ENCODE peak calls at places on chromosomes 3 and 15, in seven cellular contexts. One of them, this sample, is unnamed.

GRCh38 chr3:185071401-185071800 is 81.5 kb downstream of the C3orf70 start:
- DNase-seq in HFF-Myc: no peak
- DNase-seq in GM12865: no peak
- DNase-seq in endodermal cell: no peak
- DNase-seq in Calu3: no peak
- DNase-seq in activated CD8-positive, alpha-beta T cell treated with anti-CD3 and anti-CD28 coated beads for 36 hours: no peak
- DNase-seq in choroid plexus epithelial cell: no peak
- DNase-seq in this sample: no peak

GRCh38 chr15:58873267-58873666 is 60.2 kb downstream of the SLTM start:
- DNase-seq in endodermal cell: no peak
- DNase-seq in activated CD8-positive, alpha-beta T cell treated with anti-CD3 and anti-CD28 coated beads for 36 hours: no peak
- DNase-seq in HFF-Myc: no peak
- DNase-seq in choroid plexus epithelial cell: peak
- DNase-seq in Calu3: no peak
- DNase-seq in GM12865: no peak
- DNase-seq in this sample: no peak

GRCh38 chr3:171688593-171688992 is 121.7 kb downstream of the PLD1 start:
- DNase-seq in choroid plexus epithelial cell: no peak
- DNase-seq in endodermal cell: no peak
- DNase-seq in Calu3: no peak
- DNase-seq in activated CD8-positive, alpha-beta T cell treated with anti-CD3 and anti-CD28 coated beads for 36 hours: no peak
- DNase-seq in GM12865: no peak
- DNase-seq in HFF-Myc: no peak
- DNase-seq in this sample: no peak

GRCh38 chr3:25428003-25428861 is at the start of gene RARB:
- DNase-seq in HFF-Myc: peak
- DNase-seq in GM12865: peak
- DNase-seq in endodermal cell: peak
- DNase-seq in activated CD8-positive, alpha-beta T cell treated with anti-CD3 and anti-CD28 coated beads for 36 hours: peak
- DNase-seq in Calu3: peak
- DNase-seq in choroid plexus epithelial cell: peak
- DNase-seq in this sample: no peak

GRCh38 chr3:27279153-27279552 is 90.0 kb downstream of the NEK10 start:
- DNase-seq in choroid plexus epithelial cell: peak
- DNase-seq in GM12865: no peak
- DNase-seq in HFF-Myc: no peak
- DNase-seq in activated CD8-positive, alpha-beta T cell treated with anti-CD3 and anti-CD28 coated beads for 36 hours: no peak
- DNase-seq in Calu3: no peak
- DNase-seq in endodermal cell: peak
- DNase-seq in this sample: no peak

GRCh38 chr3:21154911-21155310 is 596.1 kb downstream of the ZNF385D start:
- DNase-seq in GM12865: no peak
- DNase-seq in endodermal cell: no peak
- DNase-seq in activated CD8-positive, alpha-beta T cell treated with anti-CD3 and anti-CD28 coated beads for 36 hours: no peak
- DNase-seq in choroid plexus epithelial cell: no peak
- DNase-seq in Calu3: no peak
- DNase-seq in HFF-Myc: no peak
- DNase-seq in this sample: no peak

GRCh38 chr15:42593143-42593542 is 17.7 kb downstream of the STARD9 start:
- DNase-seq in activated CD8-positive, alpha-beta T cell treated with anti-CD3 and anti-CD28 coated beads for 36 hours: no peak
- DNase-seq in choroid plexus epithelial cell: no peak
- DNase-seq in GM12865: no peak
- DNase-seq in endodermal cell: no peak
- DNase-seq in HFF-Myc: no peak
- DNase-seq in Calu3: no peak
- DNase-seq in this sample: no peak

GRCh38 chr3:138328341-138328740 is 1.3 kb downstream of the NME9 start:
- DNase-seq in choroid plexus epithelial cell: peak
- DNase-seq in Calu3: no peak
- DNase-seq in activated CD8-positive, alpha-beta T cell treated with anti-CD3 and anti-CD28 coated beads for 36 hours: no peak
- DNase-seq in GM12865: no peak
- DNase-seq in endodermal cell: no peak
- DNase-seq in HFF-Myc: no peak
- DNase-seq in this sample: no peak

GRCh38 chr3:39502838-39503145 is 35.3 kb downstream of the MOBP start:
- DNase-seq in endodermal cell: no peak
- DNase-seq in activated CD8-positive, alpha-beta T cell treated with anti-CD3 and anti-CD28 coated beads for 36 hours: no peak
- DNase-seq in Calu3: no peak
- DNase-seq in choroid plexus epithelial cell: peak
- DNase-seq in GM12865: no peak
- DNase-seq in HFF-Myc: no peak
- DNase-seq in this sample: no peak

GRCh38 chr3:177396707-177397106 is 199.4 kb upstream of the TBL1XR1 start:
- DNase-seq in activated CD8-positive, alpha-beta T cell treated with anti-CD3 and anti-CD28 coated beads for 36 hours: no peak
- DNase-seq in Calu3: no peak
- DNase-seq in endodermal cell: no peak
- DNase-seq in GM12865: no peak
- DNase-seq in HFF-Myc: no peak
- DNase-seq in choroid plexus epithelial cell: no peak
- DNase-seq in this sample: no peak

GRCh38 chr3:55587476-55587875 is 100.4 kb upstream of the WNT5A start:
- DNase-seq in GM12865: no peak
- DNase-seq in HFF-Myc: no peak
- DNase-seq in choroid plexus epithelial cell: peak
- DNase-seq in Calu3: no peak
- DNase-seq in endodermal cell: no peak
- DNase-seq in activated CD8-positive, alpha-beta T cell treated with anti-CD3 and anti-CD28 coated beads for 36 hours: no peak
- DNase-seq in this sample: no peak

GRCh38 chr3:89116486-89116885 is 9.1 kb downstream of the EPHA3 start:
- DNase-seq in GM12865: no peak
- DNase-seq in HFF-Myc: peak
- DNase-seq in choroid plexus epithelial cell: no peak
- DNase-seq in Calu3: no peak
- DNase-seq in endodermal cell: no peak
- DNase-seq in activated CD8-positive, alpha-beta T cell treated with anti-CD3 and anti-CD28 coated beads for 36 hours: no peak
- DNase-seq in this sample: no peak

GRCh38 chr15:96992817-96993216 is 662.3 kb downstream of the NR2F2 start:
- DNase-seq in Calu3: no peak
- DNase-seq in HFF-Myc: no peak
- DNase-seq in choroid plexus epithelial cell: peak
- DNase-seq in activated CD8-positive, alpha-beta T cell treated with anti-CD3 and anti-CD28 coated beads for 36 hours: no peak
- DNase-seq in endodermal cell: no peak
- DNase-seq in GM12865: no peak
- DNase-seq in this sample: no peak

GRCh38 chr3:33439421-33440327 is 531 bp downstream of the UBP1 start:
- DNase-seq in activated CD8-positive, alpha-beta T cell treated with anti-CD3 and anti-CD28 coated beads for 36 hours: peak
- DNase-seq in Calu3: peak
- DNase-seq in choroid plexus epithelial cell: peak
- DNase-seq in endodermal cell: peak
- DNase-seq in HFF-Myc: no peak
- DNase-seq in GM12865: peak
- DNase-seq in this sample: no peak
- TF ChIP-seq CTCF in activated CD8-positive, alpha-beta T cell treated with anti-CD3 and anti-CD28 coated beads for 36 hours: no peak
- TF ChIP-seq CTCF in Calu3: no peak
- TF ChIP-seq CTCF in choroid plexus epithelial cell: peak
- TF ChIP-seq CTCF in endodermal cell: peak
- TF ChIP-seq CTCF in HFF-Myc: no peak
- TF ChIP-seq CTCF in GM12865: peak
- TF ChIP-seq CTCF in this sample: no peak

GRCh38 chr3:150238995-150239612 is 169.0 kb upstream of the TSC22D2 start:
- DNase-seq in endodermal cell: peak
- DNase-seq in choroid plexus epithelial cell: peak
- DNase-seq in HFF-Myc: no peak
- DNase-seq in activated CD8-positive, alpha-beta T cell treated with anti-CD3 and anti-CD28 coated beads for 36 hours: no peak
- DNase-seq in Calu3: peak
- DNase-seq in GM12865: no peak
- DNase-seq in this sample: no peak
- TF ChIP-seq CTCF in endodermal cell: peak
- TF ChIP-seq CTCF in choroid plexus epithelial cell: peak
- TF ChIP-seq CTCF in HFF-Myc: peak
- TF ChIP-seq CTCF in activated CD8-positive, alpha-beta T cell treated with anti-CD3 and anti-CD28 coated beads for 36 hours: no peak
- TF ChIP-seq CTCF in Calu3: peak
- TF ChIP-seq CTCF in GM12865: no peak
- TF ChIP-seq CTCF in this sample: no peak

GRCh38 chr3:52291508-52292181 is 4.0 kb downstream of the GLYCTK start:
- DNase-seq in GM12865: peak
- DNase-seq in choroid plexus epithelial cell: peak
- DNase-seq in Calu3: peak
- DNase-seq in activated CD8-positive, alpha-beta T cell treated with anti-CD3 and anti-CD28 coated beads for 36 hours: peak
- DNase-seq in HFF-Myc: no peak
- DNase-seq in endodermal cell: peak
- DNase-seq in this sample: no peak
- TF ChIP-seq CTCF in GM12865: peak
- TF ChIP-seq CTCF in choroid plexus epithelial cell: peak
- TF ChIP-seq CTCF in Calu3: peak
- TF ChIP-seq CTCF in activated CD8-positive, alpha-beta T cell treated with anti-CD3 and anti-CD28 coated beads for 36 hours: peak
- TF ChIP-seq CTCF in HFF-Myc: peak
- TF ChIP-seq CTCF in endodermal cell: peak
- TF ChIP-seq CTCF in this sample: no peak

DNA sequence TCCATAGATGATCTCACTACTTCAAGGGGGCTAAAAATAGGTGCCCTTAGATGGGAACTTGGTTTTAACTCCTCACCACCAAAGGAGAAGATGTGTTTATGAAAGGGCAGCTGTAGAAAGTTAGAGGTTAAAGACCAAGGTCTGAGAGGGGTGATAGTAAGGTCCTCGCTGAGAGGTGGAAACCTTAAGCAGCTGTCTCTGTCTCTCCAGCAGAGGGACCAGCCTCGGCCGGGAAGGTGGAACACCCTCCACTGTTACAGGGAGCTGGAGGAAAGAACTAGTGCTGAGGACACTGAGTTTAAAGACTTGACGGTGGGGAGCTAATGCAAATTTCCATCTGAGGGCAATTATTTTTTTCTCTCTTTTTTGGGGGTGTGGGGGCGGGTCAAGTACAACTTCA is 8.9 kb upstream of the RLBP1 start:
- DNase-seq in Calu3: no peak
- DNase-seq in GM12865: no peak
- DNase-seq in choroid plexus epithelial cell: peak
- DNase-seq in HFF-Myc: no peak
- DNase-seq in endodermal cell: no peak
- DNase-seq in activated CD8-positive, alpha-beta T cell treated with anti-CD3 and anti-CD28 coated beads for 36 hours: no peak
- DNase-seq in this sample: no peak
- TF ChIP-seq CTCF in Calu3: no peak
- TF ChIP-seq CTCF in GM12865: no peak
- TF ChIP-seq CTCF in choroid plexus epithelial cell: peak
- TF ChIP-seq CTCF in HFF-Myc: peak
- TF ChIP-seq CTCF in endodermal cell: peak
- TF ChIP-seq CTCF in activated CD8-positive, alpha-beta T cell treated with anti-CD3 and anti-CD28 coated beads for 36 hours: no peak
- TF ChIP-seq CTCF in this sample: no peak

GRCh38 chr3:33062814-33063346 is 34.1 kb downstream of the GLB1 start:
- DNase-seq in endodermal cell: no peak
- DNase-seq in Calu3: no peak
- DNase-seq in HFF-Myc: no peak
- DNase-seq in activated CD8-positive, alpha-beta T cell treated with anti-CD3 and anti-CD28 coated beads for 36 hours: no peak
- DNase-seq in choroid plexus epithelial cell: no peak
- DNase-seq in GM12865: no peak
- DNase-seq in this sample: no peak

GRCh38 chr3:33067484-33067883 is 29.5 kb downstream of the GLB1 start:
- DNase-seq in choroid plexus epithelial cell: no peak
- DNase-seq in activated CD8-positive, alpha-beta T cell treated with anti-CD3 and anti-CD28 coated beads for 36 hours: no peak
- DNase-seq in GM12865: no peak
- DNase-seq in endodermal cell: peak
- DNase-seq in HFF-Myc: peak
- DNase-seq in Calu3: peak
- DNase-seq in this sample: no peak

GRCh38 chr3:33061782-33062181 is 35.2 kb downstream of the GLB1 start:
- DNase-seq in endodermal cell: no peak
- DNase-seq in HFF-Myc: peak
- DNase-seq in Calu3: no peak
- DNase-seq in activated CD8-positive, alpha-beta T cell treated with anti-CD3 and anti-CD28 coated beads for 36 hours: peak
- DNase-seq in GM12865: peak
- DNase-seq in choroid plexus epithelial cell: peak
- DNase-seq in this sample: no peak

GRCh38 chr3:33063651-33064051 is 33.3 kb downstream of the GLB1 start:
- DNase-seq in HFF-Myc: peak
- DNase-seq in endodermal cell: peak
- DNase-seq in activated CD8-positive, alpha-beta T cell treated with anti-CD3 and anti-CD28 coated beads for 36 hours: peak
- DNase-seq in GM12865: peak
- DNase-seq in choroid plexus epithelial cell: peak
- DNase-seq in Calu3: no peak
- DNase-seq in this sample: no peak

DNA sequence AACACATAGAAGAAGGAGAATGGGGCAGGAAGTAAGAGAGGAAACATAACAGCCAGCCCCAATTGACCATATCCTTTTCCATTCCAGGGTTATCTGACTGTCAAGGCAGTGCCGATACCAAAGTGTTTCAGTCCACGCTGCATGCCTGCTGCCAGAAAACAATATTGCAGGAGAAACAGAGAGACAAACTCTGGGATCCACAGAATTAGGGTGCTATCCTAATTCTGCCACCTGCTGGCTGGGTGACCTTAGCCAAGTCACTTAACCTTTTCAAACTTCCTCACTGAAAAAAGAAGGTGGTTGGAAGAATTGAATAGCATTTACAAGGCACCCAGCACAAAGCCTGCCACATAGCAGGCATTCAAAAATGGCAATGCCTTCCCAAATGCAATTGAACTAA is 32.0 kb downstream of the GLB1 start:
- DNase-seq in GM12865: peak
- DNase-seq in choroid plexus epithelial cell: no peak
- DNase-seq in activated CD8-positive, alpha-beta T cell treated with anti-CD3 and anti-CD28 coated beads for 36 hours: peak
- DNase-seq in HFF-Myc: no peak
- DNase-seq in Calu3: no peak
- DNase-seq in endodermal cell: peak
- DNase-seq in this sample: no peak
- TF ChIP-seq CTCF in GM12865: peak
- TF ChIP-seq CTCF in choroid plexus epithelial cell: no peak
- TF ChIP-seq CTCF in activated CD8-positive, alpha-beta T cell treated with anti-CD3 and anti-CD28 coated beads for 36 hours: no peak
- TF ChIP-seq CTCF in HFF-Myc: no peak
- TF ChIP-seq CTCF in Calu3: no peak
- TF ChIP-seq CTCF in endodermal cell: peak
- TF ChIP-seq CTCF in this sample: no peak

DNA sequence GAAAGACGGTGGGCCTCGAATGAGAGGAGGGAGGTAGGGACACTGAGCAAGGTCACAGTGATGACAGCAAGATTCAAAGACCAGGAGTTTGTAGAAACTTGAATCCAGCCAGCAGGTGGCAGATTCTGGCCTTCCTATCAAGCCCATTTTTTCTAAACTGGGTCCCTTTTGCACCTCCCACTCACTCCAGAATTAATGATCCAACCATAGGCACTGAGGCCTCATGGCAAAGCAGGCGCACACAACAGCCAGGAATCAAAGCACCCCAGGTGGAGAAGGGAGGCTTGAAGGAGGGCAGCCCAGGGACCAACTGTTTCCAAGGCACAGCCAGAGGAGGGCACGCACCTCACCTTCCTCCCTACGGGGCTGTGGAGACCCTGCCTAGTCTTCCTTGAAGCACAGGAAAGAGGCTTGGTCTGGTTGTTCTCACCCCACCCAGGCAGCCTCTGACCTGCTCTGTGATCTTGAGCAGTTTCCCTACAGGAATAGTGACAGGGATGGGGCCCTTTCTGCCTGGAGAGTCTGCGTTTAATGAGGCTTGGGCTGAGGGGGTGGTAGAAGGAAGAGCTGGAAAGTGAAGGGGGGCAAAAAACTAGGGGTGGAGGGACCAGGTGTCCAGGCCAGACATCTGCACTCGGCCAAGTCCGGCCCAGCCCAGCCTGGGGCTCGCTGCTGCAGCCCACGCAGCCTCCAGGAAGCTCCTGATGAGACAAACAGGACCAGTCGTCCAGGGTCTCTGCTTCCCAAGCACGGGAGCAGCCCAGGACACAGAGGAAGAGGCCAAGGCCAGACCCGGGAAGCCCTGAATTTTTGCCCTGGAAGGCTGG is 90.0 kb downstream of the ANP32A start:
- DNase-seq in activated CD8-positive, alpha-beta T cell treated with anti-CD3 and anti-CD28 coated beads for 36 hours: peak
- DNase-seq in endodermal cell: peak
- DNase-seq in choroid plexus epithelial cell: peak
- DNase-seq in Calu3: peak
- DNase-seq in GM12865: peak
- DNase-seq in HFF-Myc: peak
- DNase-seq in this sample: no peak
- TF ChIP-seq CTCF in activated CD8-positive, alpha-beta T cell treated with anti-CD3 and anti-CD28 coated beads for 36 hours: peak
- TF ChIP-seq CTCF in endodermal cell: peak
- TF ChIP-seq CTCF in choroid plexus epithelial cell: peak
- TF ChIP-seq CTCF in Calu3: peak
- TF ChIP-seq CTCF in GM12865: peak
- TF ChIP-seq CTCF in HFF-Myc: peak
- TF ChIP-seq CTCF in this sample: peak